ENCODE peak calls at places on chromosomes 2 and 18, in seven cellular contexts. M is coronary artery; K is IMR-90; T is activated CD4-positive, alpha-beta T cell treated with anti-CD3 and anti-CD28 coated beads, Interleukin-2, amount 50 U/mL, for 1 hour; X is T-helper 22 cell; F is NCI-H748 treated with DMSO at 0.1 percent for 48 hours; I is activated naive CD8-positive, alpha-beta T cell treated with anti-CD3 and anti-CD28 coated beads, Interleukin-2, amount 50 U/mL, for 24 hours. P is an unnamed sample.

GRCh38 chr2:40439473-40439872 is 12.4 kb downstream of the SLC8A1 start:
- DNase-seq in M (no peak), K (peak), T (no peak), X (no peak), F (no peak), I (no peak), P (no peak)

GRCh38 chr2:226578373-226578772 is 221.2 kb downstream of the IRS1 start:
- DNase-seq in M (no peak), K (no peak), T (no peak), X (no peak), F (no peak), I (no peak), P (no peak)

GRCh38 chr2:67137699-67138098 is 259.4 kb upstream of the ETAA1 start:
- DNase-seq in M (no peak), K (no peak), T (no peak), X (no peak), F (peak), I (no peak), P (no peak)

GRCh38 chr18:54671291-54671881 is 80.3 kb downstream of the DYNAP start:
- DNase-seq in M (no peak), K (peak), T (no peak), X (no peak), F (peak), I (no peak), P (no peak)

GRCh38 chr2:120736202-120736954 is 710 bp downstream of the GLI2 start:
- DNase-seq in M (peak), K (no peak), T (no peak), X (no peak), F (no peak), I (no peak), P (no peak)

GRCh38 chr2:50514881-50515280 is 517.1 kb downstream of the NRXN1 start:
- DNase-seq in M (no peak), K (no peak), T (no peak), X (no peak), F (no peak), I (no peak), P (no peak)

GRCh38 chr2:46232860-46233259 is 64.3 kb upstream of the EPAS1 start:
- DNase-seq in M (no peak), K (no peak), T (no peak), X (no peak), F (no peak), I (no peak), P (no peak)

GRCh38 chr2:182715121-182715895 is 749 bp upstream of the DNAJC10 start:
- DNase-seq in M (no peak), K (peak), T (no peak), X (no peak), F (peak), I (no peak), P (no peak)

GRCh38 chr2:98634406-98635092 is 26.2 kb downstream of the UNC50 start:
- DNase-seq in M (no peak), K (no peak), T (peak), X (no peak), F (no peak), I (peak), P (peak)

GRCh38 chr2:218474527-218474926 is 55.6 kb downstream of the VIL1 start:
- DNase-seq in M (no peak), K (peak), T (no peak), X (no peak), F (no peak), I (no peak), P (no peak)

GRCh38 chr2:220660277-220661155 is 911.6 kb downstream of the EPHA4 start:
- DNase-seq in M (no peak), K (no peak), T (no peak), X (no peak), F (no peak), I (no peak), P (no peak)

GRCh38 chr18:77118256-77119090 is 14.1 kb downstream of the MBP start:
- DNase-seq in M (peak), K (no peak), T (no peak), X (no peak), F (no peak), I (no peak), P (no peak)

GRCh38 chr18:80171190-80171872 is 62.3 kb downstream of the ADNP2 start:
- DNase-seq in M (no peak), K (peak), T (peak), X (no peak), F (no peak), I (peak), P (no peak)

GRCh38 chr2:11842324-11842723 is 95.9 kb downstream of the LPIN1 start:
- DNase-seq in M (no peak), K (no peak), T (no peak), X (no peak), F (no peak), I (no peak), P (no peak)

GRCh38 chr2:177989029-177989885 is 83.3 kb downstream of the PDE11A start:
- DNase-seq in M (no peak), K (peak), T (no peak), X (no peak), F (no peak), I (no peak), P (no peak)

GRCh38 chr2:10529611-10530010 is 81.5 kb upstream of the ODC1 start:
- DNase-seq in M (no peak), K (no peak), T (no peak), X (no peak), F (no peak), I (no peak), P (no peak)

GRCh38 chr2:191298306-191298705 is 53.1 kb downstream of the MYO1B start:
- DNase-seq in M (no peak), K (peak), T (no peak), X (no peak), F (no peak), I (no peak), P (no peak)

GRCh38 chr2:195695002-195695631 is 38.1 kb downstream of the SLC39A10 start:
- DNase-seq in M (no peak), K (no peak), T (no peak), X (no peak), F (peak), I (no peak), P (no peak)

GRCh38 chr2:154623819-154624218 is 74.7 kb upstream of the KCNJ3 start:
- DNase-seq in M (no peak), K (peak), T (no peak), X (no peak), F (peak), I (peak), P (no peak)

GRCh38 chr2:70978388-70979357 is at the start of gene ANKRD53:
- DNase-seq in M (peak), K (no peak), T (no peak), X (no peak), F (peak), I (peak), P (no peak)

GRCh38 chr2:14182227-14182946 is 450.1 kb upstream of the LRATD1 start:
- DNase-seq in M (no peak), K (no peak), T (no peak), X (no peak), F (no peak), I (no peak), P (no peak)